ENCODE peak calls at places on chromosome 1, in four cellular contexts. Z, O, T and Q are unnamed samples.

GRCh38 chr1:47232187-47232874 is at the start of gene TAL1:
- DNase-seq in O (no peak), T (peak; percentile 96), Z (no peak), Q (no peak)

GRCh38 chr1:29258974-29259801 is 22.9 kb downstream of the PTPRU start:
- DNase-seq in T (peak; percentile 39), O (no peak), Z (no peak), Q (no peak)

GRCh38 chr1:206679738-206680211 is 4.9 kb upstream of the MAPKAPK2 start:
- DNase-seq in T (no peak), O (no peak), Z (no peak), Q (no peak)

GRCh38 chr1:91499904-91500755 is 521 bp upstream of the CDC7 start:
- DNase-seq in O (no peak), T (peak; percentile 39), Z (no peak), Q (no peak)

GRCh38 chr1:210099921-210100320 is 132.7 kb upstream of the SERTAD4 start:
- DNase-seq in T (no peak), O (no peak), Z (no peak), Q (no peak)

GRCh38 chr1:212606734-212607205 is 1.8 kb upstream of the ATF3 start:
- DNase-seq in O (no peak), T (no peak), Z (peak; percentile 78), Q (no peak)

GRCh38 chr1:119632103-119632490 is 16.0 kb downstream of the ZNF697 start:
- DNase-seq in T (no peak), Z (no peak), O (no peak), Q (no peak)

GRCh38 chr1:219416598-219417238 is 196.2 kb downstream of the ZC3H11B start:
- DNase-seq in T (peak; percentile 26), O (peak; percentile 18), Z (peak; percentile 40), Q (peak; percentile 18)

GRCh38 chr1:205593532-205593931 is 38.3 kb downstream of the ELK4 start:
- DNase-seq in O (no peak), T (no peak), Z (no peak), Q (no peak)

GRCh38 chr1:78410643-78411042 is 80.1 kb upstream of the PTGFR start:
- DNase-seq in T (no peak), O (no peak), Z (no peak), Q (no peak)

GRCh38 chr1:96362623-96363022 is 359.0 kb upstream of the PTBP2 start:
- DNase-seq in Z (peak; percentile 98), T (no peak), O (peak; percentile 100), Q (no peak)

GRCh38 chr1:180854001-180854400 is 58.7 kb upstream of the KIAA1614 start:
- DNase-seq in T (no peak), O (no peak), Z (no peak), Q (peak; percentile 32)

GRCh38 chr1:8903908-8904650 is 25.6 kb upstream of the ENO1 start:
- DNase-seq in Z (peak; percentile 93), T (no peak), O (peak; percentile 97), Q (peak; percentile 98)

GRCh38 chr1:185917646-185918045 is 183.5 kb downstream of the HMCN1 start:
- DNase-seq in Z (peak; percentile 19), T (peak; percentile 8), O (peak; percentile 33), Q (no peak)

GRCh38 chr1:208242186-208242585 is 2.0 kb downstream of the PLXNA2 start:
- DNase-seq in O (no peak), T (no peak), Z (no peak), Q (no peak)

GRCh38 chr1:200206340-200206739 is 178.8 kb downstream of the NR5A2 start:
- DNase-seq in Z (peak; percentile 70), T (no peak), O (peak; percentile 79), Q (no peak)

GRCh38 chr1:31714442-31715096 is 10.8 kb upstream of the COL16A1 start:
- DNase-seq in T (peak; percentile 58), Z (no peak), O (peak; percentile 60), Q (no peak)

GRCh38 chr1:31715873-31716220 is 12.0 kb upstream of the COL16A1 start:
- DNase-seq in T (no peak), O (no peak), Z (no peak), Q (no peak)

GRCh38 chr1:31715097-31715872 is 11.5 kb upstream of the COL16A1 start:
- DNase-seq in Z (no peak), O (peak; percentile 82), T (peak; percentile 91), Q (no peak)

GRCh38 chr1:31712041-31712440 is 8.2 kb upstream of the COL16A1 start:
- DNase-seq in T (no peak), Z (no peak), O (peak; percentile 89), Q (no peak)

DNA sequence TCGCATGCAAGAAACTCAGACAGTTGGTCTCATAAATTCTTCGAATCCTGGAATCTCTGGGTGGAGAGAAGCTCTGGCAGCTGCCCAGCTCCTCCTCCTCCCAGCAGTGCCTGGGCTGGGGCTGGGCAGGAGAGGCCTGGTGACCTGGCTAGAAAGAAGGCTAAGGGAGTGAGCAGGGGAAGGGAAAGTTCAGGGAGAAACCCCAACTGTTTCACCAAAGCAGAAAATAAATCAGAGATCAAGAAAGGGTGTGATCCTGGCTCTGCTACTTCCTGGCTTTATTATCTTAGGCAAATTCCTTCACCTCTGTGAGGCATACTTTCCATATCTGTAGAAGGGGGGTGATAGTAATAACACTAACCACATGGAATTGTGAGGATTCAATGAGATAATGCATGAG is 8.8 kb upstream of the COL16A1 start:
- DNase-seq in O (peak; percentile 96), Z (no peak), T (no peak), Q (no peak)
- H3K9ac ChIP-seq in O (peak overlapping the region; percentile 69), Z (no peak overlapping the region), T (no peak overlapping the region), Q (peak overlapping the region; percentile 55)

GRCh38 chr1:117679868-117680267 is 74.0 kb downstream of the TENT5C start:
- DNase-seq in O (no peak), Z (no peak), T (no peak), Q (no peak)

GRCh38 chr1:117679299-117679698 is 73.5 kb downstream of the TENT5C start:
- DNase-seq in O (no peak), Z (no peak), T (no peak), Q (no peak)

GRCh38 chr1:117680316-117681002 is 74.6 kb downstream of the TENT5C start:
- DNase-seq in Z (no peak), T (no peak), O (no peak), Q (no peak)

GRCh38 chr1:117682372-117682771 is 76.5 kb downstream of the TENT5C start:
- DNase-seq in T (no peak), O (no peak), Z (no peak), Q (no peak)

GRCh38 chr1:117681093-117681950 is 75.5 kb downstream of the TENT5C start:
- DNase-seq in Z (no peak), T (no peak), O (no peak), Q (no peak)
- H3K9ac ChIP-seq in Z (no peak overlapping the region), T (no peak overlapping the region), O (no peak overlapping the region), Q (no peak overlapping the region)

DNA sequence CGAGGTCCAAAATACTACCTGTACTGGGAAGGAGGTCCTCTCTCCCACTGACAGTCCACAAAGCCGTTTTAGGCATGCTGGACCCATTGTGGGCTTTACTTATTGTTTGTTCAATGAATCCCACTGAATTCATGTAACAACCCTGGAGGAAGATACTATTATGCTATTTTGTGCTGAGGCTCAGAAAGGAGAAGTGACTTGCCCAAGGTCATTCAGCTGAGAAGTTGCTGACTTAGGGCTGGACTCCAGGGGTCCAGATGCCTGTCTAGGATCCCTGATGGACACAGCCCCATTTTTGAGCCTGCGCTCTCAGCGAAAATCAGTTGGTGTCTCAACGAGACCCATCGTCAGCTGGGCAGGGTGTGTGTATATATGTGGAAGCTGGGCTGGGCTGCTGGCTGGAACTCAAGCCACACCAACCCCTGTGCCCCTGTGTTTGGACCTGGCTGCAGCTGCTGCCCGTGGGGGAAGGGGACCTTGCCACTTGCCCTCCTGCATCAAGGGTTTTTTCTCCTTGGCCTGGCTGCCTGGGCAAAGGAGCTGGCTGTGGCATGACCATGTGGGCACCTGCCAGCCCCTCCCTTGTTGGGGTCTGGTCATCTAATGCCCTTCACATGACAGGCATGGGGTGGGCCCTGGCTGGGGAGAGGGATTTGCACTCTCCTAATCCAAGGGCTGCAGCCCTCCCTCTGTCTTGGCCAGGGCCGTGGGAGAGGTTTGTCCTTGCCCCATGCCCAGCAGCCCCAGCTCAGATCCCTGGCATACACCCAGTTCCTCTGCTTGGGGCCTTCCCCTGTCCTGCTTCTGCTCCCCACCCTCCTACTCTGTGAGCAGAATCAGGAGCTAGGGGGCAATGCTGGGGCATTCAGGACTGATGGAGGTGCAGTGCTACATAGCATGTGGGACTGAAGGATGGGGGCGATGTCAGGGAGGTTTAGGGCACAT is 15.1 kb downstream of the KCNQ4 start:
- DNase-seq in T (no peak), Z (no peak), O (no peak), Q (no peak)
- H3K9ac ChIP-seq in T (no peak overlapping the region), Z (no peak overlapping the region), O (no peak overlapping the region), Q (no peak overlapping the region)

GRCh38 chr1:232389744-232390143 is 240.2 kb downstream of the SIPA1L2 start:
- DNase-seq in Z (no peak), T (no peak), O (no peak), Q (no peak)

GRCh38 chr1:232386294-232386693 is 243.6 kb downstream of the SIPA1L2 start:
- DNase-seq in T (no peak), O (no peak), Z (no peak), Q (no peak)

GRCh38 chr1:232385221-232385620 is 244.7 kb downstream of the SIPA1L2 start:
- DNase-seq in O (peak; percentile 79), T (no peak), Z (peak; percentile 62), Q (no peak)

GRCh38 chr1:232386721-232387510 is 243.0 kb downstream of the SIPA1L2 start:
- DNase-seq in Z (no peak), O (no peak), T (no peak), Q (no peak)

DNA sequence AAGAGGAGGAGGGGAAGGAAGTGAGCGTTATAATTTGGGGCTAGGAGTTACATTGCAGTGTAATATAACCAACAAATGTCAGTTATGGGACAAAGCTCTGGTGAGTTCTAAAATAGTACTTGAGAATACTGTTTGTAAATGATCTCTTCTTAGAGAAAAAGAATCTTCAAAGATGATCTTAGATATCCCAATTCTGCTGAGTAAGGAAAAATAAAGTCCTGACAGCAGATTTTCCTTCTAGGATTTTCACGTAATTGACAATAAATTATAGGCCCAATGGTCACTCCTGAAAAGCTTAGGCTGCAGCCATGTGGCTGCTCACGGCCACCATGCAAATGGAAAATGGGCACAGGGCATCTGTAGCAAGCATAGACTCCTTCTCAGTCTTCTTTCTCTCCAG is 241.6 kb downstream of the SIPA1L2 start:
- DNase-seq in T (no peak), Z (no peak), O (no peak), Q (no peak)
- H3K9ac ChIP-seq in T (no peak overlapping the region), Z (no peak overlapping the region), O (no peak overlapping the region), Q (no peak overlapping the region)

DNA sequence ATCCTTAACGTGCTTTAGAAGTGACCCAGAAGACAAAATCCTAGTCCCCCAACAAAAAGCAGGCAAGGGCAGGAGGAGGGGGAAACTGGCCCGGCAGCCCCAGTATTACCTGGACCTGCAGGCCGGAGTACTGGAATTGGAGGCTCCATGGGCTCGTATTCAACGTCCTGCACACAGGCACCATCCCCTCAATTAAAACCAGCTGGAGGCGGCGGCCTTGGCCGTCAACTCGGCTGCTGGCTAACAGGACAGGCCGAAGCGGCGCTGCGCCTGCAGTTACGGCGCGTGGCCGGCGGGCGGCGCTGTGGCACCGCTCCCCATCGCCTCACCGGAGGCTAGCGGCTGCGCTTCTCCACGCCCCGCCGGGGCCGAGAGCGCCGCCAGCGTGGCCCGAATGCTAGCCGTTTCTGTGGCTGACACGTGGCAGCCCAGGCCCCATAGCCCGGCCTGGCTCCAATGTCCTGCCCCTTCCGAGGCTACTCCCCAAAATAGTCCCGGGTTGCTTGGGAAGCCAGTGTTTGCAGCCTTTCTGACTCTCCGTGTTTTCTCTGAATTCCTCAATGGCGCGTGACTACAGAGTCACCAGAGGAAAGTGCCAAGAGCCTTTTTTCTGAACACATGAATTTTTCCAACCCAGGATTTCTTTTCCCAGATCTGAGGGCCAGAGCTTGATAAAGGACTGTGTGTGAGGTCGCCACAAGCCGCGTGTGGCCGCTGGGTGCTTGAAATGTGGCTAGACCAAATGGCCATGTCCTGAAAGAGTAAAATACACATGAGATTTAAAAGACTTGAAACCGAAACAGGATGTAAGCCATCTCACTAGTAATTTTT is 82.5 kb downstream of the HHIPL2 start:
- DNase-seq in Z (peak; percentile 86), T (peak; percentile 95), O (peak; percentile 90), Q (peak; percentile 26)
- H3K9ac ChIP-seq in Z (peak overlapping the region; percentile 69), T (peak overlapping the region; percentile 86), O (peak overlapping the region; percentile 87), Q (peak overlapping the region; percentile 86)

GRCh38 chr1:2535981-2536380 is 5.9 kb upstream of the HES5 start:
- DNase-seq in T (no peak), O (no peak), Z (no peak), Q (no peak)
- H3K9ac ChIP-seq in T (no peak overlapping the region), O (no peak overlapping the region), Z (no peak overlapping the region), Q (no peak overlapping the region)